ENCODE peak calls at places on chromosomes 5 and 9, in six cellular contexts. K, Z, F, X, T and R are unnamed samples.

GRCh38 chr5:38445374-38446028 is 110.9 kb downstream of the LIFR start:
- DNase-seq in K (no peak), Z (no peak), F (no peak), X (no peak), T (no peak), R (no peak)

GRCh38 chr5:172481011-172481410 is 26.7 kb upstream of the SH3PXD2B start:
- DNase-seq in K (no peak), Z (no peak), F (peak; percentile 22), X (no peak), T (no peak), R (no peak)

GRCh38 chr5:88298425-88298824 is 29.8 kb upstream of the TMEM161B start:
- DNase-seq in K (no peak), Z (no peak), F (no peak), X (no peak), T (no peak), R (no peak)

GRCh38 chr9:124309665-124310064 is 51.9 kb downstream of the NEK6 start:
- DNase-seq in K (no peak), Z (peak; percentile 88), F (peak; percentile 39), X (no peak), T (no peak), R (no peak)

GRCh38 chr9:74952281-74953151 is at the start of gene C9orf40:
- DNase-seq in K (peak; percentile 92), Z (peak; percentile 91), F (peak; percentile 70), X (peak; percentile 38), T (peak; percentile 94), R (peak; percentile 83)

GRCh38 chr5:146744358-146744757 is 134.2 kb downstream of the PPP2R2B start:
- DNase-seq in K (no peak), Z (no peak), F (no peak), X (no peak), T (no peak), R (no peak)

GRCh38 chr9:35920004-35920658 is 10.8 kb downstream of the SPAAR start:
- DNase-seq in K (no peak), Z (no peak), F (peak; percentile 36), X (no peak), T (no peak), R (no peak)

GRCh38 chr5:98474211-98474610 is 299.3 kb upstream of the RGMB start:
- DNase-seq in K (no peak), Z (no peak), F (no peak), X (no peak), T (no peak), R (no peak)

GRCh38 chr5:178301641-178302040 is 69.0 kb upstream of the PHYKPL start:
- DNase-seq in K (no peak), Z (no peak), F (no peak), X (no peak), T (no peak), R (no peak)

GRCh38 chr5:14802541-14802940 is 69.0 kb downstream of the ANKH start:
- DNase-seq in K (no peak), Z (no peak), F (no peak), X (no peak), T (no peak), R (no peak)

GRCh38 chr5:130282044-130282443 is 377.8 kb downstream of the CHSY3 start:
- DNase-seq in K (no peak), Z (no peak), F (no peak), X (no peak), T (no peak), R (no peak)

GRCh38 chr9:128025756-128026155 is 41.4 kb downstream of the NAIF1 start:
- DNase-seq in K (no peak), Z (no peak), F (no peak), X (no peak), T (no peak), R (no peak)

GRCh38 chr5:105963856-105964255 is 1706.9 kb downstream of the EFNA5 start:
- DNase-seq in K (no peak), Z (no peak), F (no peak), X (no peak), T (no peak), R (no peak)

GRCh38 chr5:175700991-175701390 is 43.1 kb downstream of the HRH2 start:
- DNase-seq in K (peak; percentile 48), Z (peak; percentile 25), F (no peak), X (no peak), T (no peak), R (peak; percentile 41)

GRCh38 chr5:137487600-137487999 is 11.5 kb downstream of the SPOCK1 start:
- DNase-seq in K (no peak), Z (no peak), F (no peak), X (no peak), T (no peak), R (no peak)

GRCh38 chr5:150298701-150299451 is 3.8 kb downstream of the ARSI start:
- DNase-seq in K (no peak), Z (peak; percentile 67), F (no peak), X (no peak), T (no peak), R (no peak)

GRCh38 chr5:14199902-14200301 is 56.8 kb downstream of the TRIO start:
- DNase-seq in K (no peak), Z (no peak), F (no peak), X (no peak), T (no peak), R (no peak)

GRCh38 chr9:34746526-34746925 is 36.6 kb upstream of the CCL21 start:
- DNase-seq in K (no peak), Z (no peak), F (no peak), X (no peak), T (no peak), R (no peak)

GRCh38 chr9:18796871-18797270 is 236.1 kb downstream of the SAXO1 start:
- DNase-seq in K (peak; percentile 10), Z (no peak), F (no peak), X (no peak), T (no peak), R (no peak)

DNA sequence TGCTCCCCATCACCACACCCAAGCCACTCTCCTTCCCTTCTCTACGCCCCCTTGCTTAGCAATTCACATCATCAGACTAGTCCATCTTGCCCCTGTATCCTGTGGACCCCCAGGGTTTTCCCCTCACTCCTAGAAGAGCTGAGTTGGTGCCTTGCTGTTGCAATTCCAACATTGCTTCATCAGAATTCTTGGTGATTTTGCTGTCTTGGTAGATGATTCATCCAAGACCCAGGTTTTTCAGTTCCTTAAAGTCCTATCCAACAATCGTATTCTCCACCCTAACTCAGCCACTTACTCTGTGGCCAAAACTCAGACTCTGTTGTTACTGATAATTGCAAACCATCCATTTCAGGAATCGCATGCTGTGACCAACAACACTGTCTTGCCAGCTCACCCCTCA is 21.4 kb upstream of the CCNJL start:
- DNase-seq in K (no peak), Z (peak; percentile 23), F (no peak), X (no peak), T (no peak), R (no peak)
- TF ChIP-seq CHD2 in K (no peak), Z (no peak), F (no peak), X (no peak), T (no peak), R (no peak)

GRCh38 chr5:107502711-107503110 is 168.0 kb downstream of the EFNA5 start:
- DNase-seq in K (peak; percentile 61), Z (no peak), F (no peak), X (no peak), T (no peak), R (no peak)
- TF ChIP-seq CHD2 in K (peak; percentile 81), Z (no peak), F (no peak), X (no peak), T (no peak), R (no peak)

GRCh38 chr9:132087438-132088030 is 7.9 kb upstream of the MED27 start:
- DNase-seq in K (no peak), Z (no peak), F (no peak), X (no peak), T (no peak), R (no peak)
- TF ChIP-seq CHD2 in K (no peak), Z (no peak), F (no peak), X (no peak), T (no peak), R (no peak)

DNA sequence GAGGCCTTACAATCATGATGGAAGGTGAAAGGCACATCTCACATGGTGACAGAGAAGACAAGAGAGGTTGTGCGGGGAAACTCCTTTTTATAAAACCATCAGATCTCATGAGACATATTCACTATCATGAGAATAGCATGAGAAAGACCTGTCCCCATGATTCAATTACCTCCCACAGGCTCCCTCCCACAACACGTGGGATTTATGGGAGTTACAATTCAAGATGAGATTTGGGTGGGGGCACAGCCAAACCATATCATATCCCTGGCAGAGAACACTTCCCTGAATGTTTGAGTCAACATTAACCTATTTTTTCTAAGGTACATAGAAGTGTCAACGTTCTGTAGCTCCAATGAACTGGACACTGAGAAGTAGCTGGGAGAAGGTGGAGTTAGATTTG is 280.9 kb downstream of the NFIB start:
- DNase-seq in K (no peak), Z (no peak), F (no peak), X (no peak), T (no peak), R (no peak)
- TF ChIP-seq CHD2 in K (no peak), Z (no peak), F (no peak), X (no peak), T (no peak), R (no peak)

DNA sequence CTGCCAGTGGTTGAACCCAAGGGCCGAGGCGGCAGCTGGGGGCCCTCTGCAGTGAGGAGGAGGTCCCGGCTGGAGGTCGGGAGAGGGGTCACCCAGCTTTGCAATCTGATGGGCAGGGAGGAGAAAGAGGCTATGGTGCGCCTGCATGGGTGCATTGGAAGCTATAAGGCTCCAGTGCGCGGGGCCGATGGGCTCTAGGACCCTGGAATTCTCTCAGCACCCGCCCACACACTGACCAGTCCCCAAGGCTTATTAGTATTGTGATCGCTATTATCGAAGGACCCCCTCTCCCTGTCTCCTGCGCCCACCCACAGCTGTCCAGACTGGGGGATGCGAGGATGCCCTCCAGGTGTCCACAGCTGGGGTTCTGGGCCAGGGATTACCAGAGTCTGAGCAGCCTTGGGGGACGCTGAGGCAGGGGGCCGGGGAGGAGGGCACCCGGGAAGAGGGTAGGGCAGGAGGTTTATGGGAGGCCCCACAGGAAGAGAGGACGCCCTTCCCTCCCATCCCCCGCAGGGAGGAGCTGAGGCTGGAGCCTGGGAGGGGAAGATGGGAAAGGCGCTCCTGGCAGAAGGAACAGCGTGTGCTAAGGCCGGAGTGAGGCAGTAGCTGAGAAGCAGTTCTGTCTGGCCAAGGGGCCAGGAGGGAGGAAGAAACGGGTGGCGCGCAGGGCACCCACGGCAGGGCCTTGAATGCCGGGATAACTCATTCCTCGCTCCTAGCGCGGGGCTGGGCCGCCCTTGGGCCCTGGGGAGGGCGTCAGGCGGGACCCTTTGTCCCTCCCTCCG is 24.2 kb downstream of the C9orf50 start:
- DNase-seq in K (peak; percentile 79), Z (peak; percentile 81), F (peak; percentile 82), X (no peak), T (peak; percentile 85), R (no peak)
- TF ChIP-seq CHD2 in K (peak; percentile 33), Z (no peak), F (no peak), X (no peak), T (no peak), R (no peak)

DNA sequence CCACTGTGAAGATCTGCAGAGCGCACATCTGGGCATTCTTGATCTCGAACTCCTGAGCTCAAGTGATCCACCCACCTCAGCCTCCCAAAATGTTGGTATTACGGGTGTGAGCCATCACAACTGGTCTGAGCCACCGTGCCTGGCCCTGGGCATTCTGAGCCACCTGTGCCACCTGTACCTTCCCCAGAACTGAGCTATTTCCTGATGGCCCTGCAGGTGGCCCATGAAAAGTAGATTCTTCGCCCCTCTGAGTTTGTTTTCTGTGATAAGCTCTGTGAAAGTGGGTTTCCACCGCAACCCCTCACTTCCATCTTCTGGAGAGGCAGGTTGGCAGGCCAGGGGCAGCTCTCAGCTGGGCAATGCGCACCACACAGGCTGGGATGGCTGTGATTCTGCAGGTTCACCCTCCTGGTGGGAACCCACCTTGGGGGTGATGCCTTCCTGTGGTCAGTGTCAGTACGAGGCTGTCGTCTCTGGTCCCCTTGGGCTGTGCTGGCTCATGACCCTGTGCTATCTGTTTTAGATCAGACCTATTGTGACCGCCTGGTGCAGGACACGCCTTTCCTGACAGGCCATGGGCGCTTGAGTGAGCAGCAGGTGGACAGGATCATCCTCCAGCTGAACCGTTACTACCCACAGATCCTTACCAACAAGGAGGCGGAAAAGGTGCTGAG is 11.3 kb downstream of the CARD19 start:
- DNase-seq in K (no peak), Z (no peak), F (no peak), X (no peak), T (no peak), R (no peak)
- TF ChIP-seq CHD2 in K (no peak), Z (no peak), F (no peak), X (no peak), T (no peak), R (no peak)